ENCODE peak calls at places on chromosome 3, in eight cellular contexts. V is tibial artery, A is ovary, L is spleen, K is psoas muscle, G is H1, Y is thoracic aorta, N is colonic mucosa. B is an unnamed sample.

GRCh38 chr3:194995334-194995733 is 275.6 kb downstream of the XXYLT1 start:
- DNase-seq in K (no peak), G (no peak), Y (no peak), V (no peak), A (no peak), L (no peak), N (no peak), B (no peak)

GRCh38 chr3:170038434-170039110 is 777 bp downstream of the GPR160 start:
- DNase-seq in Y (no peak), K (no peak), A (no peak), V (no peak), G (peak; percentile 36), N (peak; percentile 63), L (peak; percentile 92), B (no peak)

GRCh38 chr3:22098000-22098399 is 347.0 kb upstream of the ZNF385D start:
- DNase-seq in K (no peak), N (no peak), V (no peak), L (no peak), Y (no peak), A (no peak), G (no peak), B (no peak)

GRCh38 chr3:51642462-51642861 is 28.6 kb upstream of the TEX264 start:
- DNase-seq in V (no peak), K (no peak), A (no peak), G (no peak), N (no peak), Y (no peak), L (no peak), B (no peak)

GRCh38 chr3:22691407-22691806 is 511.7 kb upstream of the UBE2E2 start:
- DNase-seq in K (no peak), V (no peak), A (no peak), Y (no peak), N (no peak), L (no peak), G (peak; percentile 33), B (no peak)

GRCh38 chr3:52135332-52135731 is 18.9 kb downstream of the POC1A start:
- DNase-seq in Y (no peak), K (no peak), N (no peak), V (no peak), L (no peak), A (no peak), G (no peak), B (no peak)

GRCh38 chr3:106577241-106577640 is 708.4 kb upstream of the CBLB start:
- DNase-seq in K (no peak), G (no peak), L (no peak), V (no peak), Y (no peak), N (no peak), A (no peak), B (no peak)

GRCh38 chr3:189393598-189393997 is 221.8 kb downstream of the TPRG1 start:
- DNase-seq in A (no peak), G (no peak), L (no peak), Y (no peak), N (no peak), V (no peak), K (no peak), B (no peak)

GRCh38 chr3:39531681-39532080 is 64.2 kb downstream of the MOBP start:
- DNase-seq in G (no peak), Y (peak; percentile 5), V (no peak), K (no peak), A (no peak), L (no peak), N (no peak), B (no peak)

GRCh38 chr3:74845086-74845485 is 230.6 kb upstream of the CNTN3 start:
- DNase-seq in Y (no peak), N (no peak), G (no peak), K (no peak), L (no peak), A (no peak), V (no peak), B (no peak)

GRCh38 chr3:54988302-54989022 is 60.6 kb upstream of the LRTM1 start:
- DNase-seq in K (peak; percentile 33), Y (no peak), V (peak; percentile 65), G (no peak), N (peak; percentile 21), L (no peak), A (peak; percentile 42), B (no peak)

GRCh38 chr3:54271118-54271517 is 148.8 kb downstream of the CACNA2D3 start:
- DNase-seq in G (no peak), N (no peak), K (no peak), V (no peak), L (no peak), A (no peak), Y (no peak), B (no peak)

GRCh38 chr3:98705694-98706093 is 57.4 kb upstream of the ST3GAL6 start:
- DNase-seq in V (no peak), Y (no peak), G (no peak), K (no peak), A (no peak), N (no peak), L (no peak), B (no peak)

GRCh38 chr3:153577059-153577736 is 415.2 kb downstream of the RAP2B start:
- DNase-seq in A (no peak), K (no peak), N (no peak), L (no peak), Y (no peak), G (no peak), V (no peak), B (no peak)

GRCh38 chr3:18098960-18099587 is 326.1 kb downstream of the SATB1 start:
- DNase-seq in N (no peak), V (no peak), L (no peak), Y (no peak), A (no peak), G (peak; percentile 71), K (no peak), B (peak; percentile 42)

GRCh38 chr3:136149569-136150136 is 46.5 kb downstream of the MSL2 start:
- DNase-seq in K (no peak), Y (no peak), G (no peak), L (no peak), V (no peak), N (no peak), A (no peak), B (no peak)

GRCh38 chr3:45551214-45552010 is 43.1 kb upstream of the LIMD1 start:
- DNase-seq in N (peak; percentile 55), K (peak; percentile 88), A (peak; percentile 75), Y (peak; percentile 75), G (peak; percentile 13), L (no peak), V (peak; percentile 65), B (no peak)

GRCh38 chr3:124463234-124463633 is 267.0 kb upstream of the UMPS start:
- DNase-seq in K (no peak), N (no peak), Y (no peak), A (no peak), G (no peak), L (no peak), V (no peak), B (no peak)

GRCh38 chr3:47930979-47931378 is 85.2 kb downstream of the MAP4 start:
- DNase-seq in K (no peak), L (no peak), Y (no peak), G (no peak), V (no peak), A (no peak), N (no peak), B (no peak)
- H3K4me1 ChIP-seq in K (peaks cover 9% of the 10 kb centered on the region), L (no peaks in the 10 kb centered on the region), Y (no peaks in the 10 kb centered on the region), G (no peaks in the 10 kb centered on the region), V (no peaks in the 10 kb centered on the region), A (no peaks in the 10 kb centered on the region), N (no peaks in the 10 kb centered on the region), B (no peaks in the 10 kb centered on the region)

DNA sequence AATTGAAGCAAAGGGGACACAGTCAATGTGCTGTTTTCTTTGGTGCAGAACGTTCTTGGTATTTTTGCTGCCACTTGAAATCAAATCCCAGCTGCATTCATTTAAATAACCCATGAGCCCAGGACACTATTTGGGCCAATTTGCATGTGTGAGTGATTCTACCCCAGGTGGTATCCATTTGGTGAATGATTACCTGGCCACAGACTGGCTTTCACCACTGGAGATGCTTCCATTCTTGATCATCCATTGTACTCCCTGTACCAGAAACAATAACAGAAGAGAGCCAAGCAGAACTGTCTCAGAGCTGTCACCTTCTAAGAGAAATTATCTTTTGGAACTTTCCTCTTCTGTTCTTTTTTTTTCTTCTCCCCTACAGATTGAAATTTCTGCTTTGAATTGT is 139.6 kb upstream of the RARB start:
- DNase-seq in L (no peak), V (no peak), N (no peak), A (no peak), Y (no peak), G (no peak), K (no peak), B (no peak)
- H3K4me1 ChIP-seq in L (no peaks in the 10 kb centered on the region), V (peaks cover 12% of the 10 kb centered on the region), N (no peaks in the 10 kb centered on the region), A (no peaks in the 10 kb centered on the region), Y (no peaks in the 10 kb centered on the region), G (peaks cover 11% of the 10 kb centered on the region), K (no peaks in the 10 kb centered on the region), B (no peaks in the 10 kb centered on the region)

GRCh38 chr3:181722156-181722555 is 10.4 kb downstream of the SOX2 start:
- DNase-seq in V (no peak), G (no peak), N (no peak), A (no peak), L (no peak), Y (no peak), K (no peak), B (no peak)

GRCh38 chr3:181719298-181719859 is 7.7 kb downstream of the SOX2 start:
- DNase-seq in K (no peak), L (no peak), Y (no peak), V (no peak), N (no peak), A (no peak), G (no peak), B (no peak)

GRCh38 chr3:181721369-181721768 is 9.6 kb downstream of the SOX2 start:
- DNase-seq in L (no peak), N (no peak), A (no peak), V (no peak), K (no peak), G (no peak), Y (no peak), B (no peak)

GRCh38 chr3:181718416-181718815 is 6.7 kb downstream of the SOX2 start:
- DNase-seq in G (no peak), V (no peak), L (no peak), A (no peak), K (no peak), N (no peak), Y (no peak), B (no peak)

GRCh38 chr3:181720281-181720680 is 8.6 kb downstream of the SOX2 start:
- DNase-seq in G (no peak), N (no peak), K (no peak), A (no peak), V (no peak), L (no peak), Y (no peak), B (no peak)
- H3K4me1 ChIP-seq in G (peaks cover 22% of the 10 kb centered on the region), N (no peaks in the 10 kb centered on the region), K (no peaks in the 10 kb centered on the region), A (no peaks in the 10 kb centered on the region), V (peaks cover 3% of the 10 kb centered on the region), L (no peaks in the 10 kb centered on the region), Y (no peaks in the 10 kb centered on the region), B (no peaks in the 10 kb centered on the region)

DNA sequence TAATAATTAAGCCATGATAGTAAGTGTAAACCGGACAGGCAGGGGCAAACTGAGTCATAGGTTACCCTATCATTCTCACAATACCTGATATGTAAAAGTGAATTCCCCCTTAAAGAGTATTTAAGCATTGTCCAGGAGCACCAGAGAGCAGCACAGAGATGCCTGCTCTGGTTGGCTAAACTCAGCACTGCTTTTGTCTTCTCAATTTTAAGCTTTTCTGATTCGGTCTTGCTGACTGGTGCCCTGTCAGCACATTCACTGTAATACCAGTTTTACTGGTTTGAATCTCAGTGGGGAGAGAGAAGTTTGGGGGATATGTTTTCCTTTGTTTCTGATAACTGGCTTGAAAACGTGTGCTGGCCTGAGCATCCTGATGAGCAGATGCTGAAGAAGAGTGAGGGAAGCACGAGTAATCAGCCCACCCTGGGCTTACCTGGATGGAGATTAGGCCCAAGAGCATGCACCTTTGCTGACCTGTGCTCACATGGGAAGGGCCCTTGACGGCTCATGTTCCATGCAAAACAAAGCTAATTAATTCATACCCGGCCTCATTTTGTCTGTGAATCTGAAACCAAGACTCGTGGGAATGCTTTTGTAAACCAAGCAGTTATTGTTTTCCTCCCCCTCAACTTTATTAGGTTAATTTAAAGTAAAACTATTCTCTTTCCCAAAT is 208.5 kb upstream of the MRPL3 start:
- DNase-seq in G (no peak), A (no peak), Y (no peak), V (no peak), N (no peak), K (no peak), L (no peak), B (no peak)
- H3K4me1 ChIP-seq in G (peaks cover 6% of the 10 kb centered on the region), A (no peaks in the 10 kb centered on the region), Y (no peaks in the 10 kb centered on the region), V (no peaks in the 10 kb centered on the region), N (no peaks in the 10 kb centered on the region), K (no peaks in the 10 kb centered on the region), L (no peaks in the 10 kb centered on the region), B (no peaks in the 10 kb centered on the region)

B was measured in Panc1.